ENCODE peak calls at places on chromosomes 1 and 21, in six cellular contexts. U is activated CD4-positive, CD25-positive, alpha-beta regulatory T cell treated with anti-CD3 and anti-CD28 coated beads, Interleukin-2, amount 50 U/mL, for 72 hours; J is stimulated activated CD4-positive, alpha-beta T cell treated with anti-CD3 and anti-CD28 coated beads, Interleukin-1b, Interleukin-23, amount 100 ng/mL, for 4 hours; O is NCI-H524; M is ovary; F is glomerular endothelial cell. W is an unnamed sample.
A peak's percentile ranks its signal among the peaks of the same experiment; 100 is the strongest.

GRCh38 chr1:160219062-160219929 is 14.1 kb downstream of the PEA15 start:
- DNase-seq in U (no peak), J (no peak), O (peak; percentile 20), M (peak; percentile 58), F (no peak), W (peak; percentile 44)

GRCh38 chr1:180791806-180792205 is 120.9 kb upstream of the KIAA1614 start:
- DNase-seq in U (no peak), J (no peak), O (no peak), M (no peak), F (no peak), W (no peak)

GRCh38 chr1:228794810-228795209 is 59.5 kb downstream of the RHOU start:
- DNase-seq in U (no peak), J (peak; percentile 6), O (no peak), M (no peak), F (no peak), W (no peak)

GRCh38 chr1:63073530-63074306 is 248.6 kb upstream of the FOXD3 start:
- DNase-seq in U (no peak), J (no peak), O (peak; percentile 82), M (no peak), F (no peak), W (no peak)

GRCh38 chr21:39867198-39867650 is at the start of gene PCP4:
- DNase-seq in U (peak; percentile 45), J (peak; percentile 9), O (peak; percentile 85), M (peak; percentile 51), F (no peak), W (no peak)

GRCh38 chr1:94396356-94396755 is 21.8 kb upstream of the ABCD3 start:
- DNase-seq in U (no peak), J (no peak), O (peak; percentile 4), M (no peak), F (no peak), W (no peak)

GRCh38 chr1:151639466-151639865 is 27.6 kb downstream of the SNX27 start:
- DNase-seq in U (no peak), J (no peak), O (no peak), M (no peak), F (no peak), W (no peak)

GRCh38 chr1:97108200-97108599 is 386.6 kb downstream of the PTBP2 start:
- DNase-seq in U (no peak), J (no peak), O (no peak), M (no peak), F (no peak), W (no peak)

GRCh38 chr1:234357831-234358230 is 15.4 kb upstream of the COA6 start:
- DNase-seq in U (no peak), J (no peak), O (no peak), M (no peak), F (no peak), W (no peak)

GRCh38 chr1:224333309-224333926 is 3.4 kb upstream of the NVL start:
- DNase-seq in U (no peak), J (no peak), O (peak; percentile 59), M (no peak), F (peak; percentile 41), W (peak; percentile 7)

GRCh38 chr1:167795810-167796740 is 74.3 kb downstream of the MPZL1 start:
- DNase-seq in U (no peak), J (no peak), O (no peak), M (no peak), F (no peak), W (no peak)

GRCh38 chr21:36816556-36817130 is 117.7 kb downstream of the SIM2 start:
- DNase-seq in U (no peak), J (no peak), O (no peak), M (no peak), F (no peak), W (no peak)

GRCh38 chr1:224641030-224641429 is 24.9 kb downstream of the CNIH3 start:
- DNase-seq in U (no peak), J (no peak), O (peak; percentile 75), M (no peak), F (no peak), W (no peak)

GRCh38 chr1:3452866-3453175 is 1.6 kb upstream of the ARHGEF16 start:
- DNase-seq in U (no peak), J (no peak), O (no peak), M (no peak), F (no peak), W (no peak)

W was measured in pulmonary artery endothelial cell.